ENCODE peak calls at places on chromosomes 7 and 10, in four cellular contexts. C, R, H and T are unnamed samples. For H3K4me1 and H3K9me3, the result is how much of the 10 kb centered on the place peaks cover.

GRCh38 chr7:80890391-80890790 is 28.5 kb downstream of the SEMA3C start:
- DNase-seq in R (no peak), H (no peak), C (no peak), T (no peak)

GRCh38 chr10:108384378-108384777 is 1219.9 kb upstream of the SORCS1 start:
- DNase-seq in C (no peak), H (no peak), R (no peak), T (no peak)

GRCh38 chr10:35607475-35608316 is 2.6 kb downstream of the GJD4 start:
- DNase-seq in H (no peak), C (no peak), R (no peak), T (no peak)

GRCh38 chr10:68471063-68471585 is 649 bp downstream of the DNA2 start:
- DNase-seq in H (no peak), C (no peak), R (peak), T (no peak)

GRCh38 chr10:116689096-116689495 is 53.3 kb downstream of the HSPA12A start:
- DNase-seq in R (no peak), H (no peak), C (no peak), T (no peak)

GRCh38 chr7:128381161-128381821 is 19.8 kb upstream of the PRRT4 start:
- DNase-seq in H (no peak), C (no peak), R (peak), T (no peak)

GRCh38 chr7:13312327-13312726 is 624.9 kb downstream of the ARL4A start:
- DNase-seq in C (no peak), R (no peak), H (no peak), T (no peak)

GRCh38 chr7:29878081-29878688 is 71.9 kb downstream of the WIPF3 start:
- DNase-seq in H (no peak), R (peak), C (no peak), T (peak)

GRCh38 chr7:7354674-7355073 is 172.3 kb downstream of the C1GALT1 start:
- DNase-seq in H (no peak), C (no peak), R (no peak), T (no peak)

GRCh38 chr7:69374036-69374420 is 224.2 kb upstream of the AUTS2 start:
- DNase-seq in R (no peak), C (no peak), H (no peak), T (no peak)

GRCh38 chr7:48575516-48575915 is 348.8 kb upstream of the CDC14C start:
- DNase-seq in C (no peak), H (no peak), R (no peak), T (no peak)

GRCh38 chr10:71725249-71725648 is 5.7 kb upstream of the C10orf105 start:
- DNase-seq in H (no peak), C (no peak), R (no peak), T (no peak)

GRCh38 chr10:48417374-48417773 is 110.9 kb downstream of the MAPK8 start:
- DNase-seq in R (no peak), C (no peak), H (no peak), T (no peak)

GRCh38 chr7:94297397-94297838 is 97.3 kb upstream of the COL1A2 start:
- DNase-seq in H (no peak), R (no peak), C (peak), T (no peak)

GRCh38 chr7:51067757-51068156 is 248.9 kb downstream of the COBL start:
- DNase-seq in C (peak), R (peak), H (peak), T (peak)

GRCh38 chr10:45470098-45471012 is 96.3 kb downstream of the ALOX5 start:
- DNase-seq in R (peak), H (no peak), C (no peak), T (no peak)
- TF ChIP-seq POLR2A in R (peak), H (no peak), C (no peak), T (no peak)

GRCh38 chr10:63429280-63429679 is 36.5 kb downstream of the JMJD1C start:
- DNase-seq in R (no peak), C (no peak), H (no peak), T (no peak)

GRCh38 chr10:63434866-63435854 is 30.6 kb downstream of the JMJD1C start:
- DNase-seq in R (no peak), H (no peak), C (no peak), T (no peak)

GRCh38 chr10:63430091-63430998 is 35.4 kb downstream of the JMJD1C start:
- DNase-seq in R (no peak), C (no peak), H (no peak), T (no peak)

GRCh38 chr10:63430999-63431356 is 34.8 kb downstream of the JMJD1C start:
- DNase-seq in C (no peak), H (no peak), R (no peak), T (no peak)

GRCh38 chr10:63431962-63432797 is 33.6 kb downstream of the JMJD1C start:
- DNase-seq in R (no peak), C (no peak), H (no peak), T (no peak)
- H3K4me1 ChIP-seq in R (under half), C (half or more), H (under half), T (under half)

DNA sequence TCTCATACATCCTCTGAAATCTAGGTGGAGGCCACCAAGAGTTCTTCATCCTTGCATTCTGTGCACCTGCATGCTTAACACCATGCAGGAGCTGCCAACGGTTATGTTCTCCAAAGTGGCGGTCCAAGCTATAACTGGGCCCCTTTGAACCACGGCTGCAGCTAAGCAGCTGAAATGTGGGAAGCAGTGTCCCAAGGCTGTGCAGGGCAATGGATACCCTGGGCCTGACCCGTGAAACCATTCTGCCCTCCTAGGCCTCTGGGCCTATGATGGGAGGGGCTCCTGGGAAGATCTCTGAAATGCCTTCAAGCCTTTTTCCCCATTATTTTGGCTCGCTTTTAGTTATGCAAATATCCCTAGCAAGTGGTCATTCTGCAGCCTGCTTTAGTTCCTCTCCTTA is 7.8 kb upstream of the GTPBP4 start:
- DNase-seq in C (no peak), H (no peak), R (no peak), T (no peak)
- H3K9me3 ChIP-seq in C (under half), H (under half), R (under half), T (under half)

GRCh38 chr10:105953056-105953455 is 1211.5 kb downstream of the SORCS1 start:
- DNase-seq in H (no peak), R (no peak), C (no peak), T (no peak)

GRCh38 chr10:105950410-105950809 is 1214.1 kb downstream of the SORCS1 start:
- DNase-seq in R (peak), C (peak), H (peak), T (no peak)

GRCh38 chr10:105956550-105956949 is 1208.0 kb downstream of the SORCS1 start:
- DNase-seq in H (no peak), R (no peak), C (no peak), T (no peak)

GRCh38 chr10:105952153-105952552 is 1212.4 kb downstream of the SORCS1 start:
- DNase-seq in H (peak), R (no peak), C (no peak), T (peak)
- TF ChIP-seq POLR2A in H (no peak), R (no peak), C (no peak), T (no peak)

GRCh38 chr10:114396455-114396854 is 7.8 kb downstream of the AFAP1L2 start:
- DNase-seq in H (no peak), R (no peak), C (no peak), T (no peak)
- H3K4me1 ChIP-seq in H (under half), R (under half), C (half or more), T (under half)

GRCh38 chr10:133532871-133533270 is 5.7 kb downstream of the CYP2E1 start:
- DNase-seq in C (no peak), R (no peak), H (no peak), T (no peak)
- H3K9me3 ChIP-seq in C (under half), R (under half), H (under half), T (under half)

DNA sequence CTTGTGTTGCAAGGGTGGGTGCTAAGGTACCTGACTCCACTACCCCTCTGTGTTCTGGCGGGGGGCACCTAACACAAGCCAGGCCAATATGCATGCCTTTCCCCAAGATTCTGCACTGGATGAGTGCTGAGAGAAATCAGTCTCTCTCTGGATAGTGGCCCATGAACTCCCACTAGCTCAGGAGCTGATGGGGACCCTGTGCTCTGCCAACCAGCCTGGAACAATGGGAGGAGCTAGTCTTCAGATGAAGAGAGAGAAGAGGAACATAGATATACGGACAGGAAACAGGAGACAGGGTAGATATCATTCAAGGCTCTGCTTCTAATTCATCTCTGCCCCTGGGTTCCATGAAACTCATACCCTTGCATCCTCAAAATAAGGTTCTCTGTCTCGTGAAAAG is 27.8 kb upstream of the PLXNA4 start:
- DNase-seq in R (no peak), C (no peak), H (no peak), T (no peak)
- TF ChIP-seq POLR2A in R (no peak), C (no peak), H (no peak), T (no peak)

DNA sequence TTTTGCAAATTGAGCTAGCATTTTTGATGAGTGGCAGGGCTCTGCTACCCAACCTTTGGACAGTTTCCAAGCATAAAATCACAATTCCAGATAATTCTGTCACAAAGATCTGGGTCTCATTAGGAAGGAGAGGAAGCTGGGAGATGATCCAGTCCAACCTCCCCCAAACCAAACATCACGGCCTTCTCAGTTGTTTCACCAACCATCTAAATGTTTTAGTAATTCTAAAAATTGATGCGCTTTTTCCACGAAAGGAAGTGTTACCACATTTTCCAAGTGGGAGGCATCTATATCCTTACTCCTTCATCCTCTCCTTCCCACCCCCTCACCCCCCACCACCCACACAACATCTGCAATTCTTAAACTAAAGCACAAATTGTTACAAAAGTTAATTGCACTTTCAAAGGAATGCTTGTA is 108.3 kb downstream of the EGFR start:
- DNase-seq in H (no peak), C (no peak), R (no peak), T (no peak)
- H3K4me1 ChIP-seq in H (under half), C (half or more), R (under half), T (under half)

DNA sequence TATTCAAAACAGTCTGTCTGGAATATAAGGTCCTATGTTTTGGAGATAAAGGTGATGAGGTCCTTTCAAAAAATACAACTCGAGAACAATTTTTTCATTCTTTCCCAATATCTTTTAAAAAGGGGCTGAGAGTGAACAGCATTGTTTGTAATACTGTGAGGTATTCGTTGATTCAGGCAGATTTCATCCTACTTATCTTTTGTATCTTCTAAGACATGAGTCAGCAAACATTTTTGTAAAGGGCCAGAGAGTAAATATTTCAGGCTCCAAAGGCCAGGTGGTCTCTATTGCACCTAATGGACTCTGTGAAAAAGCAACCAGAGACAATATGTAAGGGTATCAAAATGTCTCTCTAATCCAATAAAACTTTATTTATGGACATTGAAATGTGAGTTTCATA is 8.1 kb upstream of the ANK3 start:
- DNase-seq in C (no peak), R (no peak), H (no peak), T (no peak)
- H3K9me3 ChIP-seq in C (under half), R (under half), H (under half), T (under half)

GRCh38 chr7:90211391-90212148 is at the start of gene STEAP2:
- DNase-seq in C (peak), R (peak), H (peak), T (peak)
- TF ChIP-seq POLR2A in C (no peak), R (no peak), H (peak), T (peak)